ENCODE peak calls at places on chromosome 5, in four cellular contexts. K is K562, N is H1, L is GM12878. F is an unnamed sample.

GRCh38 chr5:142320427-142320732 is 4.4 kb downstream of the SPRY4 start:
- DNase-seq in L (no peak), K (no peak), N (no peak), F (no peak)

GRCh38 chr5:109531262-109531661 is 121.5 kb upstream of the PJA2 start:
- DNase-seq in N (no peak), L (no peak), K (no peak), F (no peak)

GRCh38 chr5:107831612-107832395 is 161.1 kb upstream of the EFNA5 start:
- DNase-seq in K (no peak), N (no peak), L (no peak), F (no peak)

GRCh38 chr5:83000448-83000847 is 76.7 kb downstream of the TMEM167A start:
- DNase-seq in K (no peak), L (no peak), N (no peak), F (no peak)

GRCh38 chr5:94856257-94856656 is 237.8 kb downstream of the SLF1 start:
- DNase-seq in L (no peak), K (no peak), N (no peak), F (no peak)

GRCh38 chr5:95809414-95809960 is 13.0 kb downstream of the GLRX start:
- DNase-seq in L (no peak), K (no peak), N (no peak), F (no peak)

GRCh38 chr5:131532016-131532640 is 102.9 kb downstream of the RAPGEF6 start:
- DNase-seq in N (no peak), K (no peak), L (no peak), F (peak)

GRCh38 chr5:74389531-74390305 is 250.8 kb downstream of the ENC1 start:
- DNase-seq in N (no peak), L (no peak), K (no peak), F (peak)

GRCh38 chr5:94745786-94746730 is 127.6 kb downstream of the SLF1 start:
- DNase-seq in K (no peak), L (peak), N (no peak), F (no peak)

GRCh38 chr5:6759401-6759800 is 46.2 kb downstream of the TENT4A start:
- DNase-seq in K (peak), L (no peak), N (no peak), F (peak)

GRCh38 chr5:98510111-98510510 is 263.4 kb upstream of the RGMB start:
- DNase-seq in N (no peak), K (no peak), L (no peak), F (no peak)

GRCh38 chr5:126883801-126884200 is 106.9 kb downstream of the LMNB1 start:
- DNase-seq in K (peak), L (no peak), N (no peak), F (no peak)

GRCh38 chr5:68350176-68350575 is 134.6 kb downstream of the PIK3R1 start:
- DNase-seq in L (no peak), N (no peak), K (no peak), F (no peak)

GRCh38 chr5:135246605-135246922 is 152.5 kb downstream of the MACROH2A1 start:
- DNase-seq in K (no peak), N (no peak), L (no peak), F (no peak)

GRCh38 chr5:135251099-135251498 is 147.9 kb downstream of the MACROH2A1 start:
- DNase-seq in N (peak), L (no peak), K (no peak), F (no peak)

GRCh38 chr5:135246923-135247795 is 151.9 kb downstream of the MACROH2A1 start:
- DNase-seq in N (peak), L (no peak), K (peak), F (no peak)

GRCh38 chr5:135248801-135249231 is 150.2 kb downstream of the MACROH2A1 start:
- DNase-seq in N (peak), K (no peak), L (no peak), F (no peak)

DNA sequence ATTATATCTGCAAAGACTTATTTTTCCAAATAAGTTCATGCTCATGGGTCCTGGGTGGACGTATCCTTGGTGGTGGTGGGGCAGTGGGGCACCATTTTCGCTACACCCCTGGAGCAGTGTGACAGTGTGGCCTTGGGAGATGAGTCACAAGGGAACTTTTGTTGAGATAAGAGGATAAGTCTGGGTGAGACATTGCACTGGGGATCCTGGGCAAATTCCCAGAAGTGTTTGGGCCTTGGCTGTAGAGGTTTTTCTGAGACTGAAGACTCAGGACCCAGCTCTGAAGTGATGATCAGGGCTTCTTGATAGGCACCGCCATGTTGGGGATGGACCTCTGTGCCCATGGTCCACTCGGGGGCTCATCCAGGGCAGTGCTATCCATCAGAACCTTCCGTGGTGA is 149.4 kb downstream of the MACROH2A1 start:
- DNase-seq in K (peak), L (no peak), N (peak), F (no peak)
- TF ChIP-seq SIN3A in K (no peak), L (no peak), N (no peak), F (no peak)

GRCh38 chr5:1526681-1527131 is 2.9 kb upstream of the LPCAT1 start:
- DNase-seq in N (no peak), K (no peak), L (no peak), F (no peak)
- TF ChIP-seq MAX in N (no peak), K (no peak), L (no peak), F (no peak)

GRCh38 chr5:77218263-77218662 is 7.8 kb downstream of the PDE8B start:
- DNase-seq in L (no peak), N (no peak), K (peak), F (peak)
- TF ChIP-seq NRF1 in L (no peak), N (no peak), K (no peak), F (no peak)

GRCh38 chr5:151820903-151821302 is 49.1 kb downstream of the G3BP1 start:
- DNase-seq in L (no peak), N (no peak), K (no peak), F (no peak)
- TF ChIP-seq SIN3A in L (no peak), N (no peak), K (no peak), F (no peak)

DNA sequence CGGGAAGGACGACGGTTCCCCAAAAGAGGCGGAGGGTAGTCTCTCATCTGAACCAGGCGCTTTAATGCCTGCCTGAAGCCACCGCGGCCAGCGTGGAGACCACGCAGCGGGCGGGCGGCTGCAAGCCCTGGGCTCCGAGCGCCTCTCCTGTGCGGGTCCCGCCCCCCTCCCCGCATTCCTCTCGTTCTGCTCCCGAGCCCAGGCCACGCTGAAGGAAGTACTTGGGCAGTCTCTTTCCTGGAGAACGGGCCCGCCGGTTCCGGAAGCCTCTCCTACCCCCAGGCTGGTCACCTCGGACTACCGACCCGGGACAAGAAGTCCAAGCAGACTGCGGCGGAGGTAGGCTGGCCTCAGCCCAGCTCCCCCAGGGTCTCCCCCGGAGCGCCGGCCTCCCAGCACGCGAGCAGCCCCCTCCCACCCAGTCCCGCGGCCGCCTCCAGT is 555 bp downstream of the PPIC start:
- DNase-seq in L (no peak), K (no peak), N (peak), F (peak)
- TF ChIP-seq MAX in L (no peak), K (no peak), N (no peak), F (no peak)

GRCh38 chr5:150291388-150292385 is 2.1 kb upstream of the CAMK2A start:
- DNase-seq in L (no peak), N (no peak), K (no peak), F (no peak)

GRCh38 chr5:150295172-150295611 is 5.6 kb upstream of the CAMK2A start:
- DNase-seq in L (no peak), K (no peak), N (no peak), F (no peak)

GRCh38 chr5:150294551-150295071 is 5.0 kb upstream of the CAMK2A start:
- DNase-seq in L (no peak), N (no peak), K (no peak), F (no peak)

GRCh38 chr5:150295741-150296486 is 6.3 kb upstream of the CAMK2A start:
- DNase-seq in K (no peak), N (no peak), L (no peak), F (no peak)

GRCh38 chr5:150293091-150293941 is 3.7 kb upstream of the CAMK2A start:
- DNase-seq in K (peak), N (no peak), L (no peak), F (no peak)
- TF ChIP-seq NRF1 in K (peak), N (no peak), L (no peak), F (no peak)

GRCh38 chr5:37889612-37890317 is 49.9 kb upstream of the GDNF start:
- DNase-seq in K (no peak), L (no peak), N (no peak), F (no peak)
- TF ChIP-seq SIN3A in K (no peak), L (no peak), N (no peak), F (no peak)

GRCh38 chr5:41788800-41789395 is 81.3 kb downstream of the OXCT1 start:
- DNase-seq in K (no peak), N (no peak), L (no peak), F (no peak)
- TF ChIP-seq MAX in K (no peak), N (no peak), L (no peak), F (no peak)